ENCODE peak calls at places on chromosome 1, in nine cellular contexts. One of them, this sample, is unnamed.

GRCh38 chr1:51689073-51689435 is 72.2 kb downstream of the OSBPL9 start:
- DNase-seq in MCF 10A: no peak
- DNase-seq in HFF-Myc: no peak
- DNase-seq in heart left ventricle: no peak
- DNase-seq in PC-9: no peak
- DNase-seq in cardiac fibroblast: no peak
- DNase-seq in foreskin fibroblast: peak
- DNase-seq in cardiac muscle cell: no peak
- DNase-seq in PC-3: no peak
- DNase-seq in this sample: no peak

GRCh38 chr1:156233421-156234127 is 8.4 kb upstream of the BGLAP start:
- DNase-seq in MCF 10A: no peak
- DNase-seq in HFF-Myc: peak
- DNase-seq in heart left ventricle: no peak
- DNase-seq in PC-9: no peak
- DNase-seq in cardiac fibroblast: peak
- DNase-seq in foreskin fibroblast: peak
- DNase-seq in cardiac muscle cell: peak
- DNase-seq in PC-3: peak
- DNase-seq in this sample: peak

GRCh38 chr1:41641483-41641829 is 157.0 kb upstream of the EDN2 start:
- DNase-seq in MCF 10A: no peak
- DNase-seq in HFF-Myc: no peak
- DNase-seq in heart left ventricle: no peak
- DNase-seq in PC-9: no peak
- DNase-seq in cardiac fibroblast: no peak
- DNase-seq in foreskin fibroblast: no peak
- DNase-seq in cardiac muscle cell: no peak
- DNase-seq in PC-3: no peak
- DNase-seq in this sample: no peak

GRCh38 chr1:115222616-115223402 is 115.2 kb downstream of the NGF start:
- DNase-seq in MCF 10A: peak
- DNase-seq in HFF-Myc: no peak
- DNase-seq in heart left ventricle: no peak
- DNase-seq in PC-9: peak
- DNase-seq in cardiac fibroblast: no peak
- DNase-seq in foreskin fibroblast: no peak
- DNase-seq in cardiac muscle cell: no peak
- DNase-seq in PC-3: peak
- DNase-seq in this sample: no peak

GRCh38 chr1:61053712-61054608 is 28.4 kb upstream of the NFIA start:
- DNase-seq in MCF 10A: no peak
- DNase-seq in HFF-Myc: no peak
- DNase-seq in heart left ventricle: peak
- DNase-seq in PC-9: no peak
- DNase-seq in cardiac fibroblast: peak
- DNase-seq in foreskin fibroblast: peak
- DNase-seq in cardiac muscle cell: peak
- DNase-seq in PC-3: no peak
- DNase-seq in this sample: no peak

GRCh38 chr1:57307382-57307781 is 116.5 kb downstream of the DAB1 start:
- DNase-seq in MCF 10A: peak
- DNase-seq in HFF-Myc: peak
- DNase-seq in heart left ventricle: peak
- DNase-seq in PC-9: no peak
- DNase-seq in cardiac fibroblast: no peak
- DNase-seq in foreskin fibroblast: no peak
- DNase-seq in cardiac muscle cell: no peak
- DNase-seq in PC-3: no peak
- DNase-seq in this sample: no peak

GRCh38 chr1:219206350-219206749 is 32.7 kb downstream of the LYPLAL1 start:
- DNase-seq in MCF 10A: no peak
- DNase-seq in HFF-Myc: no peak
- DNase-seq in heart left ventricle: no peak
- DNase-seq in PC-9: no peak
- DNase-seq in cardiac fibroblast: no peak
- DNase-seq in foreskin fibroblast: no peak
- DNase-seq in cardiac muscle cell: no peak
- DNase-seq in PC-3: no peak
- DNase-seq in this sample: no peak

GRCh38 chr1:44684525-44684924 is 10.0 kb downstream of the ARMH1 start:
- DNase-seq in MCF 10A: no peak
- DNase-seq in HFF-Myc: no peak
- DNase-seq in heart left ventricle: no peak
- DNase-seq in PC-9: no peak
- DNase-seq in cardiac fibroblast: no peak
- DNase-seq in foreskin fibroblast: no peak
- DNase-seq in cardiac muscle cell: no peak
- DNase-seq in PC-3: no peak
- DNase-seq in this sample: no peak

GRCh38 chr1:59008599-59009347 is 224.9 kb upstream of the JUN start:
- DNase-seq in MCF 10A: peak
- DNase-seq in HFF-Myc: no peak
- DNase-seq in heart left ventricle: no peak
- DNase-seq in PC-9: no peak
- DNase-seq in cardiac fibroblast: peak
- DNase-seq in foreskin fibroblast: peak
- DNase-seq in cardiac muscle cell: no peak
- DNase-seq in PC-3: no peak
- DNase-seq in this sample: no peak

GRCh38 chr1:59006309-59006698 is 222.5 kb upstream of the JUN start:
- DNase-seq in MCF 10A: no peak
- DNase-seq in HFF-Myc: no peak
- DNase-seq in heart left ventricle: no peak
- DNase-seq in PC-9: no peak
- DNase-seq in cardiac fibroblast: no peak
- DNase-seq in foreskin fibroblast: no peak
- DNase-seq in cardiac muscle cell: no peak
- DNase-seq in PC-3: no peak
- DNase-seq in this sample: no peak

GRCh38 chr1:59006932-59007331 is 223.1 kb upstream of the JUN start:
- DNase-seq in MCF 10A: no peak
- DNase-seq in HFF-Myc: no peak
- DNase-seq in heart left ventricle: no peak
- DNase-seq in PC-9: no peak
- DNase-seq in cardiac fibroblast: no peak
- DNase-seq in foreskin fibroblast: no peak
- DNase-seq in cardiac muscle cell: no peak
- DNase-seq in PC-3: no peak
- DNase-seq in this sample: no peak

GRCh38 chr1:59007429-59007819 is 223.6 kb upstream of the JUN start:
- DNase-seq in MCF 10A: no peak
- DNase-seq in HFF-Myc: no peak
- DNase-seq in heart left ventricle: no peak
- DNase-seq in PC-9: no peak
- DNase-seq in cardiac fibroblast: no peak
- DNase-seq in foreskin fibroblast: no peak
- DNase-seq in cardiac muscle cell: no peak
- DNase-seq in PC-3: no peak
- DNase-seq in this sample: no peak

DNA sequence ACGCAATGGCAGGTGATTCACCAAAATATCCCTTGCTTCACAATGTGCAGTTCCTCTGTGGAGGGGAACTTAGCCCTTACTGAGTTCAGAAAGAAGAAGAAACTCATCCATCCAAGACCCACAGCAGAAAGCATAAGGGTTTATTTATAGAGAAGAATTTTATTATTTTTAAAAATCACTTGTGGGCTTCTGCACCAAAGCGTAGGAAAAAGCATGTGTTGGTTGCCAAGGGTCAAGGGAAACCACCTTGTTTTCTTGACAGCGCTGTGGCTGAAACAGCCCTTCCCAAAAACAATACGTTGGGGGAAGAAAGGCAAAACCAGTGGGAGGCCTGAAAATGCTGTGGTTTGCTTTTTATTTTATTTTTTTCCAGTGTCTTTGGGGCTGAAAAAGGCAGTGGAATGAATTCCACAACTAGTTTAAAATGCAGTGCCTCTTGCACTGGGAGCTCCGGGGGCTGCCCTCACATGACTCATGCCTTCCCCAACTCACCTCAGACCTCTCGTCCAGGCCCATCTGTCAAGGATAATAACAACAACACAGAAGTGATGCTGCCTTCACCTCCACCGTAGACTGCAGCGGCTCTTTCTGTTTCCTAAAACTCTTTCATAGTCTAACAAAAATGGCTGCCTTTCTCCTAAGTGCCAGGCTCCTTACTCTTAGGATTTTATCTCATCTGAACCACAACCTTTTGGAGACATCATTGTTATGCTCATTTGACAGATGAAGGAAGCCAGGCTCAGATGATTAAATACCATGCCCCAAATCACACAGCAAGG is 224.2 kb upstream of the JUN start:
- DNase-seq in MCF 10A: no peak
- DNase-seq in HFF-Myc: no peak
- DNase-seq in heart left ventricle: no peak
- DNase-seq in PC-9: no peak
- DNase-seq in cardiac fibroblast: no peak
- DNase-seq in foreskin fibroblast: no peak
- DNase-seq in cardiac muscle cell: peak
- DNase-seq in PC-3: no peak
- DNase-seq in this sample: no peak
- TF ChIP-seq CTCF in MCF 10A: no peak
- TF ChIP-seq CTCF in HFF-Myc: no peak
- TF ChIP-seq CTCF in heart left ventricle: no peak
- TF ChIP-seq CTCF in PC-9: no peak
- TF ChIP-seq CTCF in cardiac fibroblast: no peak
- TF ChIP-seq CTCF in foreskin fibroblast: no peak
- TF ChIP-seq CTCF in cardiac muscle cell: no peak
- TF ChIP-seq CTCF in PC-3: no peak
- TF ChIP-seq CTCF in this sample: no peak

DNA sequence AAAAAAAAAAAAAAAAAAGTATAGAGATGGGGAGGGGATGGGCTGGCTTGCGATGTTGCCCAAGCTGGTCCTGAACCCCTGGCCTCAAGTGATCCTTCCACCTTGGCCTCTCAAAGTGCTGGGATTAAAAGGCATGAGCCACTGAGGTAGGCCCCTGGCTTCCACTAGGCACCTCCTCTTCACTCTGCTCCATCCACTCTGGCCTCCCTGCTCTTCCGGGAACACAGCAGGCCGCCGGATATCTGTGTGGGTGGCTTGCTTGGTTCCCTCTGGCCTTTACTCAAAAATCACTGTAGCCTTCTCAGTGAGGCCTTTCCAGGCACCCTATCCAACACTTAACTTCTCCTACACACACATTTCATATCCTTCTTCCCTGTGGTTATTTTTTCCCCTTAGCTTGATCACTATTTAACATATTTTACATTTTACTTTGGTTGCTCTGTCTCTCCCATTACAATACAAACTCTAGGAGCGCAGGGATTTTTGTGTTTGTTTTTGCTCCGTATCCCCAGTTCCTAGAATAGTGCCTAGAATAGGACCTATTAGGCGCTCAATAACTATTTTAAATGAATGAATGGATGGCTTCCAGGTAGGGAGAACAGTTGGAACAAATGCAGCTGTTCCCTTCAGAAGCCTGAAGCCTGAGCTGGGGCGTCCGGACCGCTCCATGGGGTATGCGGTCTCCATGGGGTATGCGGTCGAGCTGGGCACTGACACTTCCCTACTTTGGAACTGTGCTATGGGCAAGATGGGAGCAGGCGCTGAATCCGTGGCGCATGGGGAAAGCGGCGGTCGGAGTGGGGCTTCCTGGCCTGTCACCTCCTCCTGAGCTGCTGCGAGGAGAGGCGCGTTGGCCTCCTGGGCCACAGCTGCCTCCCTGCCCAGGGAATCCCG is 46.7 kb downstream of the H3-3A start:
- DNase-seq in MCF 10A: peak
- DNase-seq in HFF-Myc: no peak
- DNase-seq in heart left ventricle: peak
- DNase-seq in PC-9: no peak
- DNase-seq in cardiac fibroblast: peak
- DNase-seq in foreskin fibroblast: peak
- DNase-seq in cardiac muscle cell: peak
- DNase-seq in PC-3: no peak
- DNase-seq in this sample: no peak
- TF ChIP-seq CTCF in MCF 10A: no peak
- TF ChIP-seq CTCF in HFF-Myc: no peak
- TF ChIP-seq CTCF in heart left ventricle: no peak
- TF ChIP-seq CTCF in PC-9: no peak
- TF ChIP-seq CTCF in cardiac fibroblast: no peak
- TF ChIP-seq CTCF in foreskin fibroblast: no peak
- TF ChIP-seq CTCF in cardiac muscle cell: no peak
- TF ChIP-seq CTCF in PC-3: no peak
- TF ChIP-seq CTCF in this sample: no peak

GRCh38 chr1:22671999-22672398 is 19.0 kb downstream of the C1QB start:
- DNase-seq in MCF 10A: no peak
- DNase-seq in HFF-Myc: no peak
- DNase-seq in heart left ventricle: no peak
- DNase-seq in PC-9: no peak
- DNase-seq in cardiac fibroblast: no peak
- DNase-seq in foreskin fibroblast: no peak
- DNase-seq in cardiac muscle cell: no peak
- DNase-seq in PC-3: no peak
- DNase-seq in this sample: no peak
- TF ChIP-seq CTCF in MCF 10A: no peak
- TF ChIP-seq CTCF in HFF-Myc: no peak
- TF ChIP-seq CTCF in heart left ventricle: no peak
- TF ChIP-seq CTCF in PC-9: no peak
- TF ChIP-seq CTCF in cardiac fibroblast: no peak
- TF ChIP-seq CTCF in foreskin fibroblast: no peak
- TF ChIP-seq CTCF in cardiac muscle cell: no peak
- TF ChIP-seq CTCF in PC-3: no peak
- TF ChIP-seq CTCF in this sample: no peak

GRCh38 chr1:214122110-214122509 is 134.3 kb downstream of the PROX1 start:
- DNase-seq in MCF 10A: no peak
- DNase-seq in HFF-Myc: no peak
- DNase-seq in heart left ventricle: no peak
- DNase-seq in PC-9: no peak
- DNase-seq in cardiac fibroblast: no peak
- DNase-seq in foreskin fibroblast: no peak
- DNase-seq in cardiac muscle cell: no peak
- DNase-seq in PC-3: no peak
- DNase-seq in this sample: no peak

GRCh38 chr1:214120951-214121350 is 133.2 kb downstream of the PROX1 start:
- DNase-seq in MCF 10A: no peak
- DNase-seq in HFF-Myc: no peak
- DNase-seq in heart left ventricle: no peak
- DNase-seq in PC-9: no peak
- DNase-seq in cardiac fibroblast: no peak
- DNase-seq in foreskin fibroblast: no peak
- DNase-seq in cardiac muscle cell: no peak
- DNase-seq in PC-3: no peak
- DNase-seq in this sample: no peak

GRCh38 chr1:214124915-214125314 is 137.1 kb downstream of the PROX1 start:
- DNase-seq in MCF 10A: no peak
- DNase-seq in HFF-Myc: no peak
- DNase-seq in heart left ventricle: no peak
- DNase-seq in PC-9: no peak
- DNase-seq in cardiac fibroblast: no peak
- DNase-seq in foreskin fibroblast: no peak
- DNase-seq in cardiac muscle cell: no peak
- DNase-seq in PC-3: no peak
- DNase-seq in this sample: no peak

GRCh38 chr1:214124281-214124805 is 136.6 kb downstream of the PROX1 start:
- DNase-seq in MCF 10A: no peak
- DNase-seq in HFF-Myc: no peak
- DNase-seq in heart left ventricle: no peak
- DNase-seq in PC-9: no peak
- DNase-seq in cardiac fibroblast: no peak
- DNase-seq in foreskin fibroblast: no peak
- DNase-seq in cardiac muscle cell: no peak
- DNase-seq in PC-3: no peak
- DNase-seq in this sample: no peak

DNA sequence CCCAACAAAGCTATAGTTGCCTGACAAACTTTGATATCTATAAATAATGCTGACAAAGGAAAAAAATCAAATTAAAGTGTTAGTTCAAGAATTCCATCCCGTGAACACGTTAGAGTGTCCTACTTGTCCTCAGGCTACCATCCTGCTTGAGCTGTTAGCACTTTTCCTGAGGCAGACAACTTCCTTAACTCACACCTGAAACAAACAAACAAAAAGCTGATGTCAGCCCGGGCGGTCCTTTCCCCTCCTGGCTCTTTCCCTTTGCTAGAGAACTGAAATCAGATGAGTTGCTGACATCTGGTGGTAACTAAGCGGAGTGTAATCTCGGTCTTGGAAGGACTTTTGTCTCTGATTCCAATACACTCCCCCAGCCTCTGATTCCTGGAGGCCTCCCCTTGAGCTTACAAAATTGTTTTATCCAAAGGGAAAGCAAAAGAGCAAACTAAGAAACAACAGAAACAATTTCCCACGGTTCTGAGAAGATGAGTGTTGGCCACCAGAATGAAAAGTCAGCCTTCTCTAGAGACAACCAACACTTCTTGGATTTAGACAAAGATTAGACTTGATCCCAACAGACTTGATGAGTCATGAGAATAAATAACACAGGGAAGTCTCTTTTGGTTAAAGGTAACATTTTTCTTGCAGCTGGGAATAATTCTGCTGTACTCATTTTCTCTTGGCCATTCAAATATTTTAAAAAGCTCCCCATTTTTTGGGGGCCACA is 135.4 kb downstream of the PROX1 start:
- DNase-seq in MCF 10A: peak
- DNase-seq in HFF-Myc: peak
- DNase-seq in heart left ventricle: peak
- DNase-seq in PC-9: peak
- DNase-seq in cardiac fibroblast: peak
- DNase-seq in foreskin fibroblast: peak
- DNase-seq in cardiac muscle cell: peak
- DNase-seq in PC-3: peak
- DNase-seq in this sample: no peak
- TF ChIP-seq CTCF in MCF 10A: peak
- TF ChIP-seq CTCF in HFF-Myc: peak
- TF ChIP-seq CTCF in heart left ventricle: peak
- TF ChIP-seq CTCF in PC-9: peak
- TF ChIP-seq CTCF in cardiac fibroblast: peak
- TF ChIP-seq CTCF in foreskin fibroblast: peak
- TF ChIP-seq CTCF in cardiac muscle cell: peak
- TF ChIP-seq CTCF in PC-3: peak
- TF ChIP-seq CTCF in this sample: peak

This sample was measured in AG09319.